ENCODE peak calls at places on chromosomes 3 and 15, in six cellular contexts. N is GM12878, G is K562, R is HepG2, T is right lobe of liver, A is heart left ventricle. U is an unnamed sample.

GRCh38 chr15:87713405-87713995 is 543.0 kb downstream of the NTRK3 start:
- ATAC-seq in N (no peak), G (peak; percentile 67), R (no peak), T (no peak), A (peak; percentile 82), U (no peak)

GRCh38 chr3:12885585-12885934 is 44.2 kb upstream of the RPL32 start:
- ATAC-seq in N (no peak), G (no peak), R (no peak), T (no peak), A (no peak), U (no peak)

GRCh38 chr3:127456471-127457093 is 134.0 kb downstream of the TPRA1 start:
- ATAC-seq in N (no peak), G (no peak), R (no peak), T (no peak), A (peak; percentile 6), U (no peak)

GRCh38 chr3:4742359-4742758 is 236.9 kb upstream of the BHLHE40 start:
- ATAC-seq in N (no peak), G (no peak), R (no peak), T (no peak), A (no peak), U (no peak)

GRCh38 chr15:29470311-29470710 is 200.7 kb upstream of the NSMCE3 start:
- ATAC-seq in N (no peak), G (no peak), R (no peak), T (peak; percentile 96), A (no peak), U (no peak)

GRCh38 chr15:78909791-78910228 is 35.0 kb downstream of the CTSH start:
- ATAC-seq in N (peak; percentile 87), G (peak; percentile 87), R (peak; percentile 73), T (peak; percentile 68), A (peak; percentile 42), U (peak; percentile 46)

GRCh38 chr3:170762081-170762480 is 107.9 kb downstream of the RPL22L1 start:
- ATAC-seq in N (no peak), G (no peak), R (no peak), T (no peak), A (no peak), U (no peak)

GRCh38 chr15:63906266-63906584 is 72.5 kb upstream of the HERC1 start:
- ATAC-seq in N (peak; percentile 40), G (peak; percentile 14), R (no peak), T (peak; percentile 13), A (peak; percentile 7), U (no peak)

GRCh38 chr15:52783929-52784798 is 6.0 kb downstream of the ONECUT1 start:
- ATAC-seq in N (peak; percentile 21), G (peak; percentile 90), R (no peak), T (peak; percentile 24), A (no peak), U (no peak)

GRCh38 chr15:92463826-92464225 is 70.1 kb downstream of the ST8SIA2 start:
- ATAC-seq in N (no peak), G (no peak), R (no peak), T (no peak), A (no peak), U (no peak)

GRCh38 chr15:39586387-39587171 is 5.7 kb downstream of the THBS1 start:
- ATAC-seq in N (no peak), G (no peak), R (no peak), T (peak; percentile 38), A (no peak), U (no peak)

GRCh38 chr15:39587910-39588530 is 7.1 kb downstream of the THBS1 start:
- ATAC-seq in N (no peak), G (no peak), R (no peak), T (peak; percentile 90), A (no peak), U (no peak)

GRCh38 chr15:39588531-39589192 is 7.8 kb downstream of the THBS1 start:
- ATAC-seq in N (no peak), G (no peak), R (no peak), T (no peak), A (no peak), U (no peak)

GRCh38 chr15:39585871-39586301 is 5.0 kb downstream of the THBS1 start:
- ATAC-seq in N (no peak), G (no peak), R (no peak), T (no peak), A (no peak), U (no peak)

DNA sequence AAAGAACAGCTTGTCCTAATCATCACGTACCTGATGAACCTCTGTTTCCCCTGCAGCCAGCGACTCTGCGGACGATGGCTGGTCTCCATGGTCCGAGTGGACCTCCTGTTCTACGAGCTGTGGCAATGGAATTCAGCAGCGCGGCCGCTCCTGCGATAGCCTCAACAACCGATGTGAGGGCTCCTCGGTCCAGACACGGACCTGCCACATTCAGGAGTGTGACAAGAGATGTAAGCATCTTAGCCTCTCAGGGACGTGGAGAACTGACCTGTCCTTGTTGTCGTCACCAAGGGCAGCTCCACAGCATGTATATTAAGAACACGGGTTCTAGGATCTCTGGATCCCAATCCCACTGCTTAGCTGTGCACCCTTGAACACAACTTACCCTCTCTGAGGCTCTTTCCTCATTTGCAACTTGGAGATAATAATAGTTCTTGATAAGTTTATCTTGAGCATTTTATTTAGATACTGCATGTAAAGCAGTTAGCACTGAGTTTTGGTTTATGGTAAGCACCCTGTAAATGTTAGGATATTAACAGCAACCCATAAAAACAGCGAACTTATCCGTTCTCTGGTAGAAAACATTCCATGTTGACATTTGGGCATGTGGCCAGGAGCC is 6.5 kb downstream of the THBS1 start:
- ATAC-seq in N (no peak), G (no peak), R (no peak), T (no peak), A (no peak), U (no peak)
- TF ChIP-seq POLR2A in N (no peak), G (no peak), R (no peak), T (no peak), A (no peak), U (no peak)

GRCh38 chr3:50612234-50612972 is 829 bp upstream of the CISH start:
- ATAC-seq in N (peak; percentile 8), G (peak; percentile 21), R (no peak), T (no peak), A (no peak), U (no peak)
- TF ChIP-seq POLR2A in N (no peak), G (peak; percentile 73), R (no peak), T (no peak), A (peak; percentile 49), U (no peak)

GRCh38 chr15:42619641-42620371 is 44.4 kb downstream of the STARD9 start:
- ATAC-seq in N (no peak), G (no peak), R (no peak), T (no peak), A (no peak), U (no peak)
- TF ChIP-seq POLR2A in N (no peak), G (no peak), R (no peak), T (no peak), A (no peak), U (no peak)

GRCh38 chr3:81268526-81268925 is 492.9 kb downstream of the GBE1 start:
- ATAC-seq in N (no peak), G (no peak), R (no peak), T (no peak), A (no peak), U (no peak)
- TF ChIP-seq POLR2A in N (no peak), G (no peak), R (no peak), T (no peak), A (no peak), U (no peak)

GRCh38 chr3:173502983-173503568 is 105.5 kb downstream of the NLGN1 start:
- ATAC-seq in N (no peak), G (no peak), R (no peak), T (no peak), A (no peak), U (no peak)
- TF ChIP-seq POLR2A in N (no peak), G (no peak), R (no peak), T (no peak), A (no peak), U (no peak)

GRCh38 chr15:59133921-59134427 is 29.0 kb downstream of the CCNB2 start:
- ATAC-seq in N (no peak), G (no peak), R (no peak), T (no peak), A (no peak), U (no peak)
- TF ChIP-seq POLR2A in N (peak; percentile 58), G (no peak), R (no peak), T (no peak), A (no peak), U (no peak)

GRCh38 chr3:158652463-158652862 is 8.1 kb downstream of the GFM1 start:
- ATAC-seq in N (no peak), G (no peak), R (no peak), T (no peak), A (no peak), U (no peak)

GRCh38 chr3:158651192-158651591 is 6.9 kb downstream of the GFM1 start:
- ATAC-seq in N (no peak), G (no peak), R (no peak), T (no peak), A (no peak), U (no peak)

GRCh38 chr3:158644345-158644908 is at the start of gene GFM1:
- ATAC-seq in N (peak; percentile 97), G (peak; percentile 94), R (peak; percentile 94), T (peak; percentile 99), A (peak; percentile 99), U (peak; percentile 98)

DNA sequence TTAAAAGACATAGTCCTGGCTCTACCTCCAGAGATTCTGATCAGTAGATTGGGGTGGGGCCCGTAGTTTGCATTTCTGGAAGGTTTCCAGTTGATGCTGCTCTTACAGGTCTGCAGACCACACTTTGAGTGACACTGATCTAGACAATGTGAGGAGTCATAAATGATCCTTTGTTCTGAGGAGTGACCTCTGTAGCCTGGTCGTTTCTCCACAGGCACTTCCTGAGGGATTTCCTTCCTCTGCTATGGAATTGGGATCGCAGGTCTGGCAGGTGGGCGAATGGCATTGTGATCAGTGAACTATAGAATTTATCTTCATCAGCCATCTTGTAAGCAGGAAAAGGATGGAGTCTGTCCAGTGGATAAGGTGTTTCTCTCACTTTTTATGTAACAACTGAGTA is 5.5 kb downstream of the GFM1 start:
- ATAC-seq in N (peak; percentile 17), G (peak; percentile 56), R (peak; percentile 66), T (no peak), A (peak; percentile 67), U (no peak)
- TF ChIP-seq POLR2A in N (no peak), G (no peak), R (no peak), T (no peak), A (no peak), U (no peak)

U was measured in gastroesophageal sphincter.